ENCODE peak calls at places on chromosome 6, in seven cellular contexts. I, U, K, S, Z, J and D are unnamed samples.

GRCh38 chr6:30154709-30155521 is 6.1 kb downstream of the TRIM10 start:
- DNase-seq in J (peak; percentile 72), K (no peak), I (no peak), U (no peak), S (no peak), Z (no peak), D (no peak)

GRCh38 chr6:2162089-2162465 is 83.3 kb downstream of the GMDS start:
- DNase-seq in S (no peak), J (no peak), K (no peak), U (no peak), Z (no peak), I (no peak), D (no peak)

GRCh38 chr6:163324928-163325784 is 89.4 kb upstream of the QKI start:
- DNase-seq in K (no peak), U (no peak), Z (no peak), S (peak; percentile 47), I (no peak), J (peak; percentile 13), D (no peak)

GRCh38 chr6:66628917-66629316 is 921.9 kb upstream of the EYS start:
- DNase-seq in J (no peak), Z (no peak), K (no peak), U (no peak), S (no peak), I (no peak), D (no peak)

GRCh38 chr6:11929451-11929850 is 82.7 kb upstream of the HIVEP1 start:
- DNase-seq in I (no peak), Z (no peak), S (no peak), J (no peak), K (no peak), U (no peak), D (no peak)

GRCh38 chr6:167565388-167565787 is 240.5 kb downstream of the TTLL2 start:
- DNase-seq in J (no peak), Z (no peak), S (no peak), K (no peak), U (no peak), I (peak; percentile 12), D (no peak)

GRCh38 chr6:14671261-14671681 is 553.7 kb downstream of the CD83 start:
- DNase-seq in J (no peak), U (no peak), Z (no peak), K (no peak), S (peak; percentile 49), I (no peak), D (no peak)

GRCh38 chr6:129692467-129692866 is 17.5 kb downstream of the ARHGAP18 start:
- DNase-seq in K (no peak), J (no peak), Z (no peak), S (no peak), I (no peak), U (no peak), D (no peak)

GRCh38 chr6:5517781-5518180 is 256.5 kb downstream of the FARS2 start:
- DNase-seq in S (peak; percentile 25), K (no peak), I (no peak), U (no peak), Z (no peak), J (no peak), D (no peak)

GRCh38 chr6:110528051-110528929 is 51.9 kb upstream of the SLC22A16 start:
- DNase-seq in I (peak; percentile 50), U (no peak), Z (no peak), J (peak; percentile 56), S (peak; percentile 74), K (peak; percentile 44), D (peak; percentile 84)

GRCh38 chr6:18211338-18211737 is 53.0 kb downstream of the DEK start:
- DNase-seq in I (no peak), Z (no peak), J (no peak), S (no peak), U (no peak), K (no peak), D (no peak)

GRCh38 chr6:134938896-134939295 is 11.0 kb downstream of the ALDH8A1 start:
- DNase-seq in U (no peak), K (no peak), I (no peak), J (no peak), Z (no peak), S (peak; percentile 33), D (no peak)

GRCh38 chr6:74607934-74608333 is 597.9 kb downstream of the COL12A1 start:
- DNase-seq in U (no peak), I (peak; percentile 8), Z (no peak), J (no peak), K (no peak), S (no peak), D (no peak)

GRCh38 chr6:14996892-14997291 is 249.0 kb upstream of the JARID2 start:
- DNase-seq in I (no peak), K (no peak), S (peak; percentile 18), U (no peak), J (peak; percentile 17), Z (no peak), D (no peak)

GRCh38 chr6:130928993-130929678 is 101.9 kb downstream of the SMLR1 start:
- DNase-seq in I (no peak), U (no peak), Z (no peak), J (no peak), K (no peak), S (no peak), D (no peak)

GRCh38 chr6:1614448-1614766 is 4.7 kb downstream of the FOXC1 start:
- DNase-seq in K (no peak), Z (no peak), I (no peak), U (no peak), J (no peak), S (no peak), D (no peak)

GRCh38 chr6:129929433-129929832 is 68.3 kb upstream of the TMEM244 start:
- DNase-seq in Z (no peak), K (no peak), I (no peak), U (no peak), S (no peak), J (no peak), D (peak; percentile 24)

GRCh38 chr6:70797625-70798024 is 129.9 kb downstream of the SMAP1 start:
- DNase-seq in I (no peak), J (no peak), Z (no peak), U (no peak), K (no peak), S (no peak), D (no peak)

GRCh38 chr6:16855460-16855859 is 94.2 kb upstream of the ATXN1 start:
- DNase-seq in U (no peak), J (no peak), S (no peak), Z (no peak), K (no peak), I (no peak), D (no peak)

GRCh38 chr6:160104821-160105517 is 16.6 kb upstream of the SLC22A1 start:
- DNase-seq in S (no peak), K (no peak), U (no peak), Z (no peak), I (no peak), J (no peak), D (no peak)

GRCh38 chr6:31794294-31794865 is 1.2 kb downstream of the VARS1 start:
- DNase-seq in J (peak; percentile 36), U (no peak), S (peak; percentile 64), K (no peak), I (peak; percentile 76), Z (no peak), D (no peak)

GRCh38 chr6:35297541-35298481 is at the start of gene DEF6:
- DNase-seq in I (peak; percentile 94), J (peak; percentile 84), K (peak; percentile 48), U (peak; percentile 19), Z (peak; percentile 62), S (peak; percentile 81), D (peak; percentile 36)

GRCh38 chr6:30913721-30914075 is 340 bp upstream of the VARS2 start:
- DNase-seq in J (no peak), S (no peak), U (peak; percentile 55), I (no peak), Z (no peak), K (no peak), D (no peak)

GRCh38 chr6:90523779-90524310 is 63.0 kb downstream of the MAP3K7 start:
- DNase-seq in U (no peak), Z (no peak), K (no peak), I (no peak), S (no peak), J (no peak), D (no peak)

GRCh38 chr6:148907573-148907972 is 160.7 kb downstream of the UST start:
- DNase-seq in K (no peak), S (no peak), Z (no peak), I (no peak), U (no peak), J (no peak), D (no peak)

GRCh38 chr6:80425089-80425823 is 318.8 kb downstream of the BCKDHB start:
- DNase-seq in I (no peak), K (no peak), U (no peak), J (no peak), Z (no peak), S (no peak), D (no peak)

GRCh38 chr6:75081920-75082319 is 123.9 kb downstream of the COL12A1 start:
- DNase-seq in S (no peak), Z (no peak), I (no peak), J (no peak), K (no peak), U (no peak), D (no peak)

GRCh38 chr6:33571637-33572316 is 8.3 kb downstream of the BAK1 start:
- DNase-seq in J (no peak), Z (no peak), I (no peak), U (no peak), K (no peak), S (peak; percentile 58), D (no peak)

GRCh38 chr6:105087571-105088211 is 92.1 kb downstream of the POPDC3 start:
- DNase-seq in Z (no peak), I (peak; percentile 28), U (no peak), J (peak; percentile 59), S (peak; percentile 77), K (peak; percentile 53), D (peak; percentile 20)

GRCh38 chr6:43668151-43669028 is 19.2 kb downstream of the MRPS18A start:
- DNase-seq in K (peak; percentile 67), S (peak; percentile 82), U (no peak), J (peak; percentile 67), Z (no peak), I (peak; percentile 90), D (no peak)

GRCh38 chr6:145633981-145634627 is 101.2 kb downstream of the EPM2A start:
- DNase-seq in K (peak; percentile 54), U (peak; percentile 19), Z (no peak), I (peak; percentile 59), S (peak; percentile 88), J (peak; percentile 61), D (peak; percentile 32)

GRCh38 chr6:93624408-93624807 is 205.0 kb upstream of the EPHA7 start:
- DNase-seq in J (no peak), I (no peak), Z (no peak), K (peak; percentile 93), U (no peak), S (peak; percentile 100), D (no peak)

GRCh38 chr6:136609878-136610706 is 59.9 kb upstream of the MAP7 start:
- DNase-seq in K (no peak), S (peak; percentile 94), U (no peak), I (no peak), Z (peak; percentile 51), J (peak; percentile 94), D (peak; percentile 94)

GRCh38 chr6:142848156-142848555 is 96.8 kb downstream of the HIVEP2 start:
- DNase-seq in U (no peak), Z (no peak), K (no peak), J (no peak), S (no peak), I (no peak), D (no peak)

GRCh38 chr6:145954985-145955384 is 9.2 kb downstream of the SHPRH start:
- DNase-seq in Z (no peak), I (no peak), K (no peak), J (no peak), S (no peak), U (no peak), D (no peak)

GRCh38 chr6:139028658-139029469 is at the start of gene ABRACL:
- DNase-seq in Z (peak; percentile 19), J (peak; percentile 61), U (peak; percentile 39), K (peak; percentile 8), S (peak; percentile 96), I (peak; percentile 88), D (no peak)

GRCh38 chr6:42471116-42471515 is 19.4 kb upstream of the TRERF1 start:
- DNase-seq in Z (no peak), S (no peak), K (no peak), J (no peak), U (no peak), I (no peak), D (no peak)

GRCh38 chr6:170366248-170366960 is 59.8 kb downstream of the FAM120B start:
- DNase-seq in J (no peak), I (no peak), K (no peak), Z (no peak), U (no peak), S (no peak), D (no peak)